ENCODE peak calls at places on chromosomes 16 and 17, in nine cellular contexts. One of them, this sample, is unnamed.

GRCh38 chr17:58275417-58275816 is 5.3 kb downstream of the MPO start:
- DNase-seq in gastrocnemius medialis: no peak
- DNase-seq in adrenal gland: no peak
- DNase-seq in body of pancreas: no peak
- DNase-seq in sigmoid colon: no peak
- DNase-seq in ovary: no peak
- DNase-seq in Peyer's patch: no peak
- DNase-seq in A549: no peak
- DNase-seq in uterus: no peak
- DNase-seq in this sample: no peak

GRCh38 chr16:85923153-85924021 is 24.4 kb downstream of the IRF8 start:
- DNase-seq in gastrocnemius medialis: no peak
- DNase-seq in adrenal gland: no peak
- DNase-seq in body of pancreas: no peak
- DNase-seq in sigmoid colon: no peak
- DNase-seq in ovary: peak; percentile 64
- DNase-seq in Peyer's patch: no peak
- DNase-seq in A549: no peak
- DNase-seq in uterus: no peak
- DNase-seq in this sample: no peak

GRCh38 chr17:30172560-30172959 is 55.9 kb downstream of the NSRP1 start:
- DNase-seq in gastrocnemius medialis: no peak
- DNase-seq in adrenal gland: no peak
- DNase-seq in body of pancreas: no peak
- DNase-seq in sigmoid colon: no peak
- DNase-seq in ovary: no peak
- DNase-seq in Peyer's patch: no peak
- DNase-seq in A549: no peak
- DNase-seq in uterus: no peak
- DNase-seq in this sample: no peak

GRCh38 chr17:63911657-63912100 is 621 bp upstream of the CSHL1 start:
- DNase-seq in gastrocnemius medialis: no peak
- DNase-seq in adrenal gland: peak; percentile 69
- DNase-seq in body of pancreas: peak; percentile 34
- DNase-seq in sigmoid colon: no peak
- DNase-seq in ovary: peak; percentile 60
- DNase-seq in Peyer's patch: no peak
- DNase-seq in A549: peak; percentile 63
- DNase-seq in uterus: peak; percentile 40
- DNase-seq in this sample: no peak

GRCh38 chr17:60372790-60373483 is 19.0 kb downstream of the USP32 start:
- DNase-seq in gastrocnemius medialis: no peak
- DNase-seq in adrenal gland: no peak
- DNase-seq in body of pancreas: no peak
- DNase-seq in sigmoid colon: no peak
- DNase-seq in ovary: no peak
- DNase-seq in Peyer's patch: no peak
- DNase-seq in A549: peak; percentile 45
- DNase-seq in uterus: no peak
- DNase-seq in this sample: no peak

GRCh38 chr16:14150796-14151195 is 79.7 kb downstream of the MRTFB start:
- DNase-seq in gastrocnemius medialis: no peak
- DNase-seq in adrenal gland: no peak
- DNase-seq in body of pancreas: no peak
- DNase-seq in sigmoid colon: no peak
- DNase-seq in ovary: no peak
- DNase-seq in Peyer's patch: no peak
- DNase-seq in A549: no peak
- DNase-seq in uterus: no peak
- DNase-seq in this sample: no peak

GRCh38 chr17:51481370-51481769 is 221.0 kb downstream of the UTP18 start:
- DNase-seq in gastrocnemius medialis: no peak
- DNase-seq in adrenal gland: no peak
- DNase-seq in body of pancreas: no peak
- DNase-seq in sigmoid colon: no peak
- DNase-seq in ovary: no peak
- DNase-seq in Peyer's patch: no peak
- DNase-seq in A549: no peak
- DNase-seq in uterus: no peak
- DNase-seq in this sample: no peak

GRCh38 chr16:77736879-77737278 is 14.6 kb downstream of the NUDT7 start:
- DNase-seq in gastrocnemius medialis: no peak
- DNase-seq in adrenal gland: no peak
- DNase-seq in body of pancreas: no peak
- DNase-seq in sigmoid colon: no peak
- DNase-seq in ovary: no peak
- DNase-seq in Peyer's patch: no peak
- DNase-seq in A549: no peak
- DNase-seq in uterus: no peak
- DNase-seq in this sample: no peak

GRCh38 chr17:35254107-35254802 is 11.4 kb downstream of the SLFN5 start:
- DNase-seq in gastrocnemius medialis: peak; percentile 82
- DNase-seq in adrenal gland: peak; percentile 92
- DNase-seq in body of pancreas: peak; percentile 92
- DNase-seq in sigmoid colon: peak; percentile 89
- DNase-seq in ovary: no peak
- DNase-seq in Peyer's patch: no peak
- DNase-seq in A549: peak; percentile 43
- DNase-seq in uterus: peak; percentile 42
- DNase-seq in this sample: peak; percentile 45

GRCh38 chr17:20174588-20175265 is 165.6 kb downstream of the SPECC1 start:
- DNase-seq in gastrocnemius medialis: no peak
- DNase-seq in adrenal gland: no peak
- DNase-seq in body of pancreas: no peak
- DNase-seq in sigmoid colon: no peak
- DNase-seq in ovary: no peak
- DNase-seq in Peyer's patch: no peak
- DNase-seq in A549: no peak
- DNase-seq in uterus: no peak
- DNase-seq in this sample: no peak

GRCh38 chr17:78883533-78884131 is 19.4 kb downstream of the CEP295NL start:
- DNase-seq in gastrocnemius medialis: peak; percentile 75
- DNase-seq in adrenal gland: peak; percentile 89
- DNase-seq in body of pancreas: peak; percentile 84
- DNase-seq in sigmoid colon: peak; percentile 95
- DNase-seq in ovary: peak; percentile 87
- DNase-seq in Peyer's patch: no peak
- DNase-seq in A549: peak; percentile 98
- DNase-seq in uterus: peak; percentile 88
- DNase-seq in this sample: peak; percentile 85

GRCh38 chr16:88293097-88293496 is 89.7 kb upstream of the ZNF469 start:
- DNase-seq in gastrocnemius medialis: no peak
- DNase-seq in adrenal gland: no peak
- DNase-seq in body of pancreas: no peak
- DNase-seq in sigmoid colon: no peak
- DNase-seq in ovary: no peak
- DNase-seq in Peyer's patch: no peak
- DNase-seq in A549: no peak
- DNase-seq in uterus: no peak
- DNase-seq in this sample: no peak

GRCh38 chr17:28550858-28551257 is 1.6 kb downstream of the UNC119 start:
- DNase-seq in gastrocnemius medialis: no peak
- DNase-seq in adrenal gland: no peak
- DNase-seq in body of pancreas: no peak
- DNase-seq in sigmoid colon: no peak
- DNase-seq in ovary: no peak
- DNase-seq in Peyer's patch: peak; percentile 35
- DNase-seq in A549: no peak
- DNase-seq in uterus: no peak
- DNase-seq in this sample: peak; percentile 7

GRCh38 chr17:70242781-70243437 is 73.6 kb downstream of the KCNJ2 start:
- DNase-seq in gastrocnemius medialis: no peak
- DNase-seq in adrenal gland: no peak
- DNase-seq in body of pancreas: no peak
- DNase-seq in sigmoid colon: no peak
- DNase-seq in ovary: no peak
- DNase-seq in Peyer's patch: no peak
- DNase-seq in A549: no peak
- DNase-seq in uterus: no peak
- DNase-seq in this sample: no peak

GRCh38 chr17:64291268-64291851 is 28.3 kb upstream of the TEX2 start:
- DNase-seq in gastrocnemius medialis: no peak
- DNase-seq in adrenal gland: no peak
- DNase-seq in body of pancreas: no peak
- DNase-seq in sigmoid colon: no peak
- DNase-seq in ovary: no peak
- DNase-seq in Peyer's patch: no peak
- DNase-seq in A549: no peak
- DNase-seq in uterus: no peak
- DNase-seq in this sample: no peak

GRCh38 chr17:29039764-29040598 is 3.0 kb upstream of the PIPOX start:
- DNase-seq in gastrocnemius medialis: no peak
- DNase-seq in adrenal gland: no peak
- DNase-seq in body of pancreas: no peak
- DNase-seq in sigmoid colon: no peak
- DNase-seq in ovary: no peak
- DNase-seq in Peyer's patch: no peak
- DNase-seq in A549: no peak
- DNase-seq in uterus: no peak
- DNase-seq in this sample: no peak

GRCh38 chr17:42659079-42659931 is at the start of gene TUBG2:
- DNase-seq in gastrocnemius medialis: peak; percentile 79
- DNase-seq in adrenal gland: peak; percentile 93
- DNase-seq in body of pancreas: peak; percentile 92
- DNase-seq in sigmoid colon: peak; percentile 94
- DNase-seq in ovary: peak; percentile 95
- DNase-seq in Peyer's patch: peak; percentile 78
- DNase-seq in A549: peak; percentile 99
- DNase-seq in uterus: peak; percentile 93
- DNase-seq in this sample: peak; percentile 94
- TF ChIP-seq POLR2A in gastrocnemius medialis: peak; percentile 38
- TF ChIP-seq POLR2A in adrenal gland: peak; percentile 91
- TF ChIP-seq POLR2A in body of pancreas: peak; percentile 88
- TF ChIP-seq POLR2A in sigmoid colon: peak; percentile 66
- TF ChIP-seq POLR2A in ovary: peak; percentile 64
- TF ChIP-seq POLR2A in Peyer's patch: no peak
- TF ChIP-seq POLR2A in A549: peak; percentile 98
- TF ChIP-seq POLR2A in uterus: peak; percentile 82
- TF ChIP-seq POLR2A in this sample: no peak

GRCh38 chr17:32445075-32445427 is 741 bp downstream of the PSMD11 start:
- DNase-seq in gastrocnemius medialis: peak; percentile 62
- DNase-seq in adrenal gland: peak; percentile 59
- DNase-seq in body of pancreas: peak; percentile 42
- DNase-seq in sigmoid colon: peak; percentile 66
- DNase-seq in ovary: no peak
- DNase-seq in Peyer's patch: no peak
- DNase-seq in A549: peak; percentile 70
- DNase-seq in uterus: no peak
- DNase-seq in this sample: peak; percentile 53

GRCh38 chr17:32443827-32444300 is 446 bp upstream of the PSMD11 start:
- DNase-seq in gastrocnemius medialis: no peak
- DNase-seq in adrenal gland: peak; percentile 58
- DNase-seq in body of pancreas: no peak
- DNase-seq in sigmoid colon: no peak
- DNase-seq in ovary: no peak
- DNase-seq in Peyer's patch: no peak
- DNase-seq in A549: no peak
- DNase-seq in uterus: no peak
- DNase-seq in this sample: no peak

GRCh38 chr17:32445497-32445896 is 1.2 kb downstream of the PSMD11 start:
- DNase-seq in gastrocnemius medialis: no peak
- DNase-seq in adrenal gland: no peak
- DNase-seq in body of pancreas: no peak
- DNase-seq in sigmoid colon: no peak
- DNase-seq in ovary: no peak
- DNase-seq in Peyer's patch: no peak
- DNase-seq in A549: no peak
- DNase-seq in uterus: no peak
- DNase-seq in this sample: no peak

GRCh38 chr17:32445976-32446375 is 1.7 kb downstream of the PSMD11 start:
- DNase-seq in gastrocnemius medialis: no peak
- DNase-seq in adrenal gland: no peak
- DNase-seq in body of pancreas: no peak
- DNase-seq in sigmoid colon: no peak
- DNase-seq in ovary: no peak
- DNase-seq in Peyer's patch: no peak
- DNase-seq in A549: peak; percentile 35
- DNase-seq in uterus: no peak
- DNase-seq in this sample: no peak

GRCh38 chr17:32444301-32445074 is at the start of gene PSMD11:
- DNase-seq in gastrocnemius medialis: peak; percentile 98
- DNase-seq in adrenal gland: peak; percentile 98
- DNase-seq in body of pancreas: peak; percentile 98
- DNase-seq in sigmoid colon: peak; percentile 99
- DNase-seq in ovary: peak; percentile 99
- DNase-seq in Peyer's patch: peak; percentile 97
- DNase-seq in A549: peak; percentile 99
- DNase-seq in uterus: peak; percentile 98
- DNase-seq in this sample: peak; percentile 99
- TF ChIP-seq POLR2A in gastrocnemius medialis: peak; percentile 90
- TF ChIP-seq POLR2A in adrenal gland: peak; percentile 51
- TF ChIP-seq POLR2A in body of pancreas: peak; percentile 69
- TF ChIP-seq POLR2A in sigmoid colon: peak; percentile 39
- TF ChIP-seq POLR2A in ovary: peak; percentile 68
- TF ChIP-seq POLR2A in Peyer's patch: peak; percentile 45
- TF ChIP-seq POLR2A in A549: peak; percentile 85
- TF ChIP-seq POLR2A in uterus: peak; percentile 65
- TF ChIP-seq POLR2A in this sample: no peak

DNA sequence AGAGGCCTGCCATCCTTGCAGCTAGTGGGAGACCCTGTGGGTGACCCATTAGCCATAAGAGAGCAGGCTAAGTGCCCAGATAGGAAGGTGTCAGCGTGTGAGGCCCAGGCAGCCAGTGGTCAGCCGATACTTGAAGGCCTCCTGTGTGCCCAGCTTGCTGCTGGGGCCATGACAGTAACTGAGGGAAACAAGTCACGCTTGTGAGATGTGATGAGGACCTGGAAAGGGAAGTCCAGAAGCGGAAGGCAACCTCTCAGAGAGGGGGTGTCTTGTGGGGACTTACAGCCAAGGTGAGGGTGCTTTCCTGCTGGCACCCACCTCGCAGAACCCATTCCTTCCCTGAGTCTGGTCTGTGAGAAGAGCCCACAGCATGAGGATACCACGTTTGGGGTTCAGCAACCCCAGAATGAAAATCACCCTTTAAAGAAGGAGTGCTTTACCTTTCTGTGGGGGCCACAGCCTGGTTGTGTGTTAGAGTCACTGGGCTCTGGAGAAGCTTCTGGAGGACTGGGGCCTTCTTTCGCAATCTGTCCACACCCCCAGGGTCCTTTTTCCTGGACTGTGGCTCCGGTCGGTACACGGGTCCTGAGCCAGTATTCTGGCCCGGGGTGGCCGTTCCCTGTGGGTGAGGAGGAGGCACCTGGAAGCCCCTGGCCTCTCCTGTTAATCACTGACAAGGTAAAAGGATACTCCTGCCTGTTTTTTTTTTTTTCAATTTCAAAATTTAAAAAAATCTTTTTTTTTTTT is 53.9 kb downstream of the PLCG2 start:
- DNase-seq in gastrocnemius medialis: no peak
- DNase-seq in adrenal gland: no peak
- DNase-seq in body of pancreas: no peak
- DNase-seq in sigmoid colon: peak; percentile 59
- DNase-seq in ovary: no peak
- DNase-seq in Peyer's patch: no peak
- DNase-seq in A549: no peak
- DNase-seq in uterus: no peak
- DNase-seq in this sample: no peak
- TF ChIP-seq POLR2A in gastrocnemius medialis: no peak
- TF ChIP-seq POLR2A in adrenal gland: no peak
- TF ChIP-seq POLR2A in body of pancreas: no peak
- TF ChIP-seq POLR2A in sigmoid colon: no peak
- TF ChIP-seq POLR2A in ovary: no peak
- TF ChIP-seq POLR2A in Peyer's patch: no peak
- TF ChIP-seq POLR2A in A549: no peak
- TF ChIP-seq POLR2A in uterus: no peak
- TF ChIP-seq POLR2A in this sample: no peak

GRCh38 chr16:81707411-81708321 is 71.4 kb upstream of the PLCG2 start:
- DNase-seq in gastrocnemius medialis: no peak
- DNase-seq in adrenal gland: no peak
- DNase-seq in body of pancreas: peak; percentile 81
- DNase-seq in sigmoid colon: peak; percentile 90
- DNase-seq in ovary: peak; percentile 78
- DNase-seq in Peyer's patch: peak; percentile 96
- DNase-seq in A549: no peak
- DNase-seq in uterus: no peak
- DNase-seq in this sample: no peak
- TF ChIP-seq POLR2A in gastrocnemius medialis: no peak
- TF ChIP-seq POLR2A in adrenal gland: no peak
- TF ChIP-seq POLR2A in body of pancreas: no peak
- TF ChIP-seq POLR2A in sigmoid colon: no peak
- TF ChIP-seq POLR2A in ovary: no peak
- TF ChIP-seq POLR2A in Peyer's patch: peak; percentile 16
- TF ChIP-seq POLR2A in A549: no peak
- TF ChIP-seq POLR2A in uterus: no peak
- TF ChIP-seq POLR2A in this sample: no peak